ENCODE peak calls at places on chromosome 4, in six cellular contexts. One of them, this sample, is unnamed.

GRCh38 chr4:21596521-21596920 is 352.1 kb downstream of the KCNIP4 start:
- DNase-seq in Calu3: no peak
- DNase-seq in fibroblast of mammary gland: no peak
- DNase-seq in heart right ventricle: no peak
- DNase-seq in CD4-positive, alpha-beta T cell: no peak
- DNase-seq in progenitor cell of endocrine pancreas: no peak
- DNase-seq in this sample: peak

GRCh38 chr4:156291317-156291716 is 337.7 kb upstream of the CTSO start:
- DNase-seq in Calu3: no peak
- DNase-seq in fibroblast of mammary gland: peak
- DNase-seq in heart right ventricle: no peak
- DNase-seq in CD4-positive, alpha-beta T cell: no peak
- DNase-seq in progenitor cell of endocrine pancreas: no peak
- DNase-seq in this sample: peak

GRCh38 chr4:25075851-25076250 is 45.1 kb upstream of the LGI2 start:
- DNase-seq in Calu3: no peak
- DNase-seq in fibroblast of mammary gland: no peak
- DNase-seq in heart right ventricle: no peak
- DNase-seq in CD4-positive, alpha-beta T cell: no peak
- DNase-seq in progenitor cell of endocrine pancreas: no peak
- DNase-seq in this sample: no peak

GRCh38 chr4:84477738-84478137 is 21.4 kb downstream of the NKX6-1 start:
- DNase-seq in Calu3: no peak
- DNase-seq in fibroblast of mammary gland: no peak
- DNase-seq in heart right ventricle: no peak
- DNase-seq in CD4-positive, alpha-beta T cell: no peak
- DNase-seq in progenitor cell of endocrine pancreas: no peak
- DNase-seq in this sample: no peak

GRCh38 chr4:48879561-48880442 is 26.8 kb downstream of the OCIAD2 start:
- DNase-seq in Calu3: no peak
- DNase-seq in fibroblast of mammary gland: no peak
- DNase-seq in heart right ventricle: no peak
- DNase-seq in CD4-positive, alpha-beta T cell: no peak
- DNase-seq in progenitor cell of endocrine pancreas: no peak
- DNase-seq in this sample: peak

GRCh38 chr4:144663852-144664488 is 18.0 kb downstream of the HHIP start:
- DNase-seq in Calu3: no peak
- DNase-seq in fibroblast of mammary gland: no peak
- DNase-seq in heart right ventricle: no peak
- DNase-seq in CD4-positive, alpha-beta T cell: no peak
- DNase-seq in progenitor cell of endocrine pancreas: no peak
- DNase-seq in this sample: no peak

GRCh38 chr4:177519481-177520270 is 77.4 kb upstream of the AGA start:
- DNase-seq in Calu3: no peak
- DNase-seq in fibroblast of mammary gland: peak
- DNase-seq in heart right ventricle: no peak
- DNase-seq in CD4-positive, alpha-beta T cell: no peak
- DNase-seq in progenitor cell of endocrine pancreas: no peak
- DNase-seq in this sample: peak

GRCh38 chr4:105641876-105642275 is 66.6 kb downstream of the INTS12 start:
- DNase-seq in Calu3: no peak
- DNase-seq in fibroblast of mammary gland: no peak
- DNase-seq in heart right ventricle: no peak
- DNase-seq in CD4-positive, alpha-beta T cell: no peak
- DNase-seq in progenitor cell of endocrine pancreas: no peak
- DNase-seq in this sample: no peak

GRCh38 chr4:174553828-174554227 is 31.5 kb upstream of the HPGD start:
- DNase-seq in Calu3: no peak
- DNase-seq in fibroblast of mammary gland: peak
- DNase-seq in heart right ventricle: no peak
- DNase-seq in CD4-positive, alpha-beta T cell: no peak
- DNase-seq in progenitor cell of endocrine pancreas: no peak
- DNase-seq in this sample: peak

GRCh38 chr4:118367872-118368271 is 15.1 kb upstream of the PRSS12 start:
- DNase-seq in Calu3: no peak
- DNase-seq in fibroblast of mammary gland: no peak
- DNase-seq in heart right ventricle: no peak
- DNase-seq in CD4-positive, alpha-beta T cell: no peak
- DNase-seq in progenitor cell of endocrine pancreas: no peak
- DNase-seq in this sample: no peak

GRCh38 chr4:139762715-139763114 is 97.1 kb downstream of the MGST2 start:
- DNase-seq in Calu3: no peak
- DNase-seq in fibroblast of mammary gland: no peak
- DNase-seq in heart right ventricle: no peak
- DNase-seq in CD4-positive, alpha-beta T cell: no peak
- DNase-seq in progenitor cell of endocrine pancreas: no peak
- DNase-seq in this sample: no peak

GRCh38 chr4:67020079-67020807 is 525.1 kb downstream of the CENPC start:
- DNase-seq in Calu3: no peak
- DNase-seq in fibroblast of mammary gland: no peak
- DNase-seq in heart right ventricle: no peak
- DNase-seq in CD4-positive, alpha-beta T cell: no peak
- DNase-seq in progenitor cell of endocrine pancreas: no peak
- DNase-seq in this sample: peak

GRCh38 chr4:14221176-14221575 is 593.7 kb upstream of the BOD1L1 start:
- DNase-seq in Calu3: no peak
- DNase-seq in fibroblast of mammary gland: peak
- DNase-seq in heart right ventricle: no peak
- DNase-seq in CD4-positive, alpha-beta T cell: no peak
- DNase-seq in progenitor cell of endocrine pancreas: no peak
- DNase-seq in this sample: no peak

GRCh38 chr4:147157860-147158701 is 212.4 kb upstream of the TTC29 start:
- DNase-seq in Calu3: peak
- DNase-seq in fibroblast of mammary gland: peak
- DNase-seq in heart right ventricle: peak
- DNase-seq in CD4-positive, alpha-beta T cell: no peak
- DNase-seq in progenitor cell of endocrine pancreas: peak
- DNase-seq in this sample: peak

GRCh38 chr4:45363931-45364330 is 637.6 kb upstream of the GNPDA2 start:
- DNase-seq in Calu3: no peak
- DNase-seq in fibroblast of mammary gland: no peak
- DNase-seq in heart right ventricle: no peak
- DNase-seq in CD4-positive, alpha-beta T cell: no peak
- DNase-seq in progenitor cell of endocrine pancreas: no peak
- DNase-seq in this sample: peak

GRCh38 chr4:54229631-54230478 is 762 bp downstream of the PDGFRA start:
- DNase-seq in Calu3: no peak
- DNase-seq in fibroblast of mammary gland: peak
- DNase-seq in heart right ventricle: peak
- DNase-seq in CD4-positive, alpha-beta T cell: no peak
- DNase-seq in progenitor cell of endocrine pancreas: peak
- DNase-seq in this sample: peak

GRCh38 chr4:72886602-72887001 is 182.9 kb downstream of the COX18 start:
- DNase-seq in Calu3: no peak
- DNase-seq in fibroblast of mammary gland: peak
- DNase-seq in heart right ventricle: no peak
- DNase-seq in CD4-positive, alpha-beta T cell: no peak
- DNase-seq in progenitor cell of endocrine pancreas: no peak
- DNase-seq in this sample: peak

GRCh38 chr4:41384992-41385391 is 128.3 kb downstream of the UCHL1 start:
- DNase-seq in Calu3: peak
- DNase-seq in fibroblast of mammary gland: no peak
- DNase-seq in heart right ventricle: peak
- DNase-seq in CD4-positive, alpha-beta T cell: no peak
- DNase-seq in progenitor cell of endocrine pancreas: no peak
- DNase-seq in this sample: no peak

GRCh38 chr4:97081951-97082350 is 1061.3 kb downstream of the STPG2 start:
- DNase-seq in Calu3: no peak
- DNase-seq in fibroblast of mammary gland: no peak
- DNase-seq in heart right ventricle: no peak
- DNase-seq in CD4-positive, alpha-beta T cell: no peak
- DNase-seq in progenitor cell of endocrine pancreas: no peak
- DNase-seq in this sample: no peak

GRCh38 chr4:147362868-147363440 is 117.9 kb upstream of the EDNRA start:
- DNase-seq in Calu3: no peak
- DNase-seq in fibroblast of mammary gland: peak
- DNase-seq in heart right ventricle: peak
- DNase-seq in CD4-positive, alpha-beta T cell: no peak
- DNase-seq in progenitor cell of endocrine pancreas: no peak
- DNase-seq in this sample: peak

GRCh38 chr4:108651068-108651794 is 832 bp downstream of the OSTC start:
- DNase-seq in Calu3: no peak
- DNase-seq in fibroblast of mammary gland: peak
- DNase-seq in heart right ventricle: no peak
- DNase-seq in CD4-positive, alpha-beta T cell: no peak
- DNase-seq in progenitor cell of endocrine pancreas: no peak
- DNase-seq in this sample: peak

GRCh38 chr4:75249739-75250138 is 264.5 kb downstream of the RCHY1 start:
- DNase-seq in Calu3: no peak
- DNase-seq in fibroblast of mammary gland: no peak
- DNase-seq in heart right ventricle: no peak
- DNase-seq in CD4-positive, alpha-beta T cell: no peak
- DNase-seq in progenitor cell of endocrine pancreas: no peak
- DNase-seq in this sample: no peak

GRCh38 chr4:125243835-125244397 is 70.8 kb upstream of the FAT4 start:
- DNase-seq in Calu3: no peak
- DNase-seq in fibroblast of mammary gland: no peak
- DNase-seq in heart right ventricle: no peak
- DNase-seq in CD4-positive, alpha-beta T cell: no peak
- DNase-seq in progenitor cell of endocrine pancreas: no peak
- DNase-seq in this sample: peak

GRCh38 chr4:125244848-125245450 is 69.8 kb upstream of the FAT4 start:
- DNase-seq in Calu3: no peak
- DNase-seq in fibroblast of mammary gland: peak
- DNase-seq in heart right ventricle: no peak
- DNase-seq in CD4-positive, alpha-beta T cell: no peak
- DNase-seq in progenitor cell of endocrine pancreas: no peak
- DNase-seq in this sample: peak
- TF ChIP-seq CTCF in Calu3: no peak
- TF ChIP-seq CTCF in fibroblast of mammary gland: peak
- TF ChIP-seq CTCF in heart right ventricle: peak
- TF ChIP-seq CTCF in CD4-positive, alpha-beta T cell: no peak
- TF ChIP-seq CTCF in progenitor cell of endocrine pancreas: peak
- TF ChIP-seq CTCF in this sample: peak

GRCh38 chr4:168881754-168882153 is 128.3 kb downstream of the CBR4 start:
- DNase-seq in Calu3: no peak
- DNase-seq in fibroblast of mammary gland: no peak
- DNase-seq in heart right ventricle: no peak
- DNase-seq in CD4-positive, alpha-beta T cell: no peak
- DNase-seq in progenitor cell of endocrine pancreas: no peak
- DNase-seq in this sample: no peak

GRCh38 chr4:168879178-168879577 is 130.9 kb downstream of the CBR4 start:
- DNase-seq in Calu3: no peak
- DNase-seq in fibroblast of mammary gland: no peak
- DNase-seq in heart right ventricle: no peak
- DNase-seq in CD4-positive, alpha-beta T cell: no peak
- DNase-seq in progenitor cell of endocrine pancreas: no peak
- DNase-seq in this sample: no peak

GRCh38 chr4:168882650-168883233 is 127.3 kb downstream of the CBR4 start:
- DNase-seq in Calu3: no peak
- DNase-seq in fibroblast of mammary gland: peak
- DNase-seq in heart right ventricle: no peak
- DNase-seq in CD4-positive, alpha-beta T cell: no peak
- DNase-seq in progenitor cell of endocrine pancreas: no peak
- DNase-seq in this sample: peak

GRCh38 chr4:168880087-168880675 is 129.9 kb downstream of the CBR4 start:
- DNase-seq in Calu3: no peak
- DNase-seq in fibroblast of mammary gland: peak
- DNase-seq in heart right ventricle: no peak
- DNase-seq in CD4-positive, alpha-beta T cell: no peak
- DNase-seq in progenitor cell of endocrine pancreas: no peak
- DNase-seq in this sample: no peak

GRCh38 chr4:168880811-168881595 is 129.1 kb downstream of the CBR4 start:
- DNase-seq in Calu3: no peak
- DNase-seq in fibroblast of mammary gland: no peak
- DNase-seq in heart right ventricle: no peak
- DNase-seq in CD4-positive, alpha-beta T cell: no peak
- DNase-seq in progenitor cell of endocrine pancreas: no peak
- DNase-seq in this sample: no peak
- TF ChIP-seq CTCF in Calu3: no peak
- TF ChIP-seq CTCF in fibroblast of mammary gland: no peak
- TF ChIP-seq CTCF in heart right ventricle: no peak
- TF ChIP-seq CTCF in CD4-positive, alpha-beta T cell: no peak
- TF ChIP-seq CTCF in progenitor cell of endocrine pancreas: no peak
- TF ChIP-seq CTCF in this sample: no peak

DNA sequence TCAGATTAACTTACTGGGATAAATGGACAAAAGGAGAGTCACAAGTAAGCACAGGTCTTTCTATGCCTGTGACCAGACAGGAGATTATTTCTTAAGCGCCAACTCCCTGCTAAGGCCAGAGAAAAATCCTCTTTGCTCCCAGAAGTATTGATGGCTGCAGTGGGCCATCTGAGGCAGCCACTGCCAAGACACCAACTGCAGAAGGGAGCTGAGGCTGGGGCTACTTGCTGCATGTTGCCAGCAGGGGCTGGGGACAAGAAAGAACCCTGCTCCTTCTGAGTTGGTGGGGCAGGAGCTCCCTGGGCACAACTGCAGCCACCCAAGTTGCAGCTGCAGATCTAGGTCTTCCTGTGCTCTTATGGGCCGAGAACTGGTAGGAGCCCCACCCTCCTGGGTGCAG is 1075.3 kb downstream of the PCDH18 start:
- DNase-seq in Calu3: no peak
- DNase-seq in fibroblast of mammary gland: no peak
- DNase-seq in heart right ventricle: no peak
- DNase-seq in CD4-positive, alpha-beta T cell: no peak
- DNase-seq in progenitor cell of endocrine pancreas: no peak
- DNase-seq in this sample: no peak
- TF ChIP-seq CTCF in Calu3: no peak
- TF ChIP-seq CTCF in fibroblast of mammary gland: no peak
- TF ChIP-seq CTCF in heart right ventricle: no peak
- TF ChIP-seq CTCF in CD4-positive, alpha-beta T cell: no peak
- TF ChIP-seq CTCF in progenitor cell of endocrine pancreas: no peak
- TF ChIP-seq CTCF in this sample: no peak

DNA sequence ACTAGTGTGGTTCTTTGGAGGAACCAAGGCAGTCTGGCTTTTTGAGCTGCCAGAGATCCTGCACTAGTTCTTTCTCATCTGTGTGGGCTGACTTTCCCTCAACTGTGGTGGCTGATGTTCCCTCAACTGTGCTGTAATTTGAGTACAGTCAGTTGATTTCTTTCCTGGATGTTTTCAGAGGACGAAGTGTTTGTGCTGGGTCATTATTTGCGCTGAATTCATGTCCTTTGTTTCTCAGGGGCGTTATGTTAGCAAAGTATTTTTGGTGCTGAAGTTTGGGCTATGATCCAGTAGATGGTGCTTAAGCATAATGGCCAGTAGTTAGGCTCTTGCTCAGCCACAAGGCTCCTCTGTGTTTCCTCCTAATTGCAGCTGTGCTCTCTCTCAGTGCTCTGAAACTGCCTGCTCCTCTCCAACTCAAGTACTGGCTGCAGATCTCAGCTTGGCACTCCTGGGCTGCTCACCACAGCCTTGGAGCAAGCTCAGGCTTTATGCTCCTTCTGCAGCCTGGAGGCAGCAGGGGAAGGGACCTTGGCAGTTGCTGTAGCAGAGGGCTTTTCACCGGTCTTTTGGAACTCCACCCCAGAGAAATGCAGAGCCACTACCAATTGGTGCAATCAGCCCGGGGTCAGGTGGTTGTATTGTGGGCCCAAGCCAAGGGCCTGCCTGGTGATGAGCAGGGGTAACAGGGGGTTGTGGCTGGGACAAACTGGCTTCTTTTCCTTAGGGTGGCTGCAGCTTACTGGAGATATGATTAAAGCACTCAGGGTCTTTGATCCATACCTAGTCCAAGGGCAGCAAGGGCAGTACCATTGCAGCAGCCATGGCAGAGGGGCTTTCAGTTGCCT is 27.9 kb downstream of the ENPEP start:
- DNase-seq in Calu3: no peak
- DNase-seq in fibroblast of mammary gland: peak
- DNase-seq in heart right ventricle: no peak
- DNase-seq in CD4-positive, alpha-beta T cell: no peak
- DNase-seq in progenitor cell of endocrine pancreas: no peak
- DNase-seq in this sample: peak
- TF ChIP-seq CTCF in Calu3: no peak
- TF ChIP-seq CTCF in fibroblast of mammary gland: no peak
- TF ChIP-seq CTCF in heart right ventricle: no peak
- TF ChIP-seq CTCF in CD4-positive, alpha-beta T cell: no peak
- TF ChIP-seq CTCF in progenitor cell of endocrine pancreas: no peak
- TF ChIP-seq CTCF in this sample: peak

GRCh38 chr4:6681191-6681590 is 12.5 kb upstream of the S100P start:
- DNase-seq in Calu3: peak
- DNase-seq in fibroblast of mammary gland: no peak
- DNase-seq in heart right ventricle: no peak
- DNase-seq in CD4-positive, alpha-beta T cell: no peak
- DNase-seq in progenitor cell of endocrine pancreas: no peak
- DNase-seq in this sample: no peak
- TF ChIP-seq CTCF in Calu3: peak
- TF ChIP-seq CTCF in fibroblast of mammary gland: no peak
- TF ChIP-seq CTCF in heart right ventricle: no peak
- TF ChIP-seq CTCF in CD4-positive, alpha-beta T cell: no peak
- TF ChIP-seq CTCF in progenitor cell of endocrine pancreas: no peak
- TF ChIP-seq CTCF in this sample: no peak